ENCODE peak calls at places on chromosomes 16 and 17, in five cellular contexts. O is AG10803, B is PC-3, N is adrenal gland, I is endothelial cell. U is an unnamed sample.

GRCh38 chr16:31090540-31090939 is 1.8 kb upstream of the PRSS53 start:
- DNase-seq in O (peak), B (no peak), N (no peak), I (no peak), U (peak)

GRCh38 chr16:29927523-29927905 is 1.5 kb upstream of the KCTD13 start:
- DNase-seq in O (peak), B (no peak), N (no peak), I (no peak), U (no peak)

GRCh38 chr17:69218986-69219385 is 9.6 kb downstream of the ABCA10 start:
- DNase-seq in O (no peak), B (no peak), N (no peak), I (no peak), U (no peak)

GRCh38 chr16:23640669-23640958 is 496 bp downstream of the PALB2 start:
- DNase-seq in O (peak), B (no peak), N (no peak), I (no peak), U (no peak)

GRCh38 chr16:4660454-4661007 is 32.8 kb upstream of the NUDT16L1 start:
- DNase-seq in O (peak), B (no peak), N (no peak), I (no peak), U (peak)

GRCh38 chr16:88116121-88116900 is 165.1 kb downstream of the BANP start:
- DNase-seq in O (peak), B (peak), N (no peak), I (no peak), U (peak)

GRCh38 chr17:13104576-13104975 is 86.7 kb upstream of the ELAC2 start:
- DNase-seq in O (no peak), B (peak), N (no peak), I (no peak), U (no peak)

GRCh38 chr16:1946495-1947368 is 3.7 kb upstream of the MSRB1 start:
- DNase-seq in O (no peak), B (no peak), N (peak), I (no peak), U (no peak)

GRCh38 chr17:70080541-70081347 is 5.7 kb downstream of the KCNJ16 start:
- DNase-seq in O (peak), B (no peak), N (no peak), I (no peak), U (peak)

GRCh38 chr17:15414502-15415348 is 52.7 kb downstream of the CDRT4 start:
- DNase-seq in O (no peak), B (no peak), N (no peak), I (no peak), U (no peak)

GRCh38 chr17:3695723-3696411 is at the start of gene P2RX5:
- DNase-seq in O (peak), B (peak), N (no peak), I (peak), U (no peak)

GRCh38 chr16:31291376-31291775 is 31.6 kb downstream of the ITGAM start:
- DNase-seq in O (no peak), B (no peak), N (no peak), I (no peak), U (no peak)

GRCh38 chr17:31919802-31920525 is 16.8 kb upstream of the SUZ12 start:
- DNase-seq in O (no peak), B (no peak), N (no peak), I (no peak), U (no peak)

GRCh38 chr17:72031219-72031906 is 89.5 kb upstream of the SOX9 start:
- DNase-seq in O (no peak), B (no peak), N (no peak), I (no peak), U (no peak)

GRCh38 chr16:8708546-8708945 is 34.1 kb downstream of the ABAT start:
- DNase-seq in O (no peak), B (no peak), N (no peak), I (no peak), U (no peak)

GRCh38 chr17:69684251-69684650 is 269.8 kb downstream of the MAP2K6 start:
- DNase-seq in O (no peak), B (no peak), N (no peak), I (no peak), U (no peak)

GRCh38 chr16:76574651-76575050 is 297.4 kb downstream of the CNTNAP4 start:
- DNase-seq in O (no peak), B (peak), N (no peak), I (no peak), U (no peak)

GRCh38 chr16:1159973-1160772 is 7.3 kb downstream of the CACNA1H start:
- DNase-seq in O (no peak), B (peak), N (peak), I (no peak), U (no peak)

GRCh38 chr17:72305964-72306551 is 185.2 kb downstream of the SOX9 start:
- DNase-seq in O (peak), B (no peak), N (no peak), I (no peak), U (no peak)

GRCh38 chr16:3643095-3643730 is 11.3 kb upstream of the DNASE1 start:
- DNase-seq in O (no peak), B (no peak), N (peak), I (no peak), U (no peak)

GRCh38 chr17:44314869-44315661 is 6.7 kb downstream of the RUNDC3A start:
- DNase-seq in O (no peak), B (peak), N (no peak), I (peak), U (no peak)

GRCh38 chr17:10286324-10286723 is 86.5 kb downstream of the MYH13 start:
- DNase-seq in O (no peak), B (no peak), N (no peak), I (peak), U (no peak)

GRCh38 chr17:66567234-66568170 is 265.1 kb downstream of the PRKCA start:
- DNase-seq in O (peak), B (peak), N (peak), I (peak), U (peak)

GRCh38 chr17:37659887-37660286 is 16.6 kb upstream of the DDX52 start:
- DNase-seq in O (no peak), B (no peak), N (no peak), I (no peak), U (no peak)

GRCh38 chr16:24348511-24349290 is 92.6 kb downstream of the CACNG3 start:
- DNase-seq in O (no peak), B (no peak), N (no peak), I (no peak), U (no peak)

GRCh38 chr16:82016268-82016667 is 5.0 kb upstream of the SDR42E1 start:
- DNase-seq in O (peak), B (peak), N (no peak), I (peak), U (peak)
- TF ChIP-seq CTCF in O (peak), B (peak), N (no peak), I (peak), U (peak)

GRCh38 chr17:1055751-1056645 is 59.1 kb downstream of the TIMM22 start:
- DNase-seq in O (peak), B (peak), N (peak), I (peak), U (no peak)
- TF ChIP-seq CTCF in O (peak), B (peak), N (peak), I (peak), U (peak)

GRCh38 chr17:81455387-81455786 is 57.2 kb downstream of the ACTG1 start:
- DNase-seq in O (no peak), B (no peak), N (no peak), I (no peak), U (no peak)
- TF ChIP-seq CTCF in O (no peak), B (no peak), N (no peak), I (no peak), U (no peak)

GRCh38 chr16:68750243-68750642 is 13.2 kb downstream of the CDH1 start:
- DNase-seq in O (no peak), B (no peak), N (no peak), I (no peak), U (no peak)

GRCh38 chr16:68751160-68751559 is 14.1 kb downstream of the CDH1 start:
- DNase-seq in O (no peak), B (no peak), N (no peak), I (no peak), U (no peak)

GRCh38 chr16:68746951-68747350 is 9.9 kb downstream of the CDH1 start:
- DNase-seq in O (no peak), B (peak), N (no peak), I (no peak), U (no peak)

GRCh38 chr16:68752602-68753001 is 15.5 kb downstream of the CDH1 start:
- DNase-seq in O (no peak), B (no peak), N (no peak), I (no peak), U (no peak)

DNA sequence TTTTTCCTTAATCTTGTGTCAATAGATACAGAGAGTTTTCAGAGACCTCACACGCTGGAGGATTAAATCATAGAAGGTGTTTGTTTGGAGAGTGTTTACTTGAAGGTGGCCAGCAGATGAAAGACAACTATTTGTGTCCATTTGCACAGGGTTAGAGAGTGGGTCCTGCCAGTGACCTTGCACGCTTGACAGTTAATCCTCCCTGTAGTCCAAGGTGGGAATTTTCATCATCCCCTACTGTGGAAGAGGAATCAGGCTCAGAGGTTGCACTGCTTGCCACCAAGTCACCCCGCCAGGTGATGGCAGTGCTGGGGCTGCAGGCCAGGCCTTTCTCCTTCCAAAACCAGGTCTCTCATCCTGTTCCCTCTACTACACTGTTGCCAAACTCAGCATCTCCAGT is 12.3 kb downstream of the CDH1 start:
- DNase-seq in O (no peak), B (no peak), N (no peak), I (no peak), U (no peak)
- TF ChIP-seq CTCF in O (no peak), B (peak), N (no peak), I (no peak), U (no peak)

GRCh38 chr17:81120149-81120484 is 45.2 kb upstream of the PVALEF start:
- DNase-seq in O (no peak), B (peak), N (peak), I (no peak), U (no peak)

GRCh38 chr17:81118308-81119221 is 46.7 kb upstream of the PVALEF start:
- DNase-seq in O (no peak), B (no peak), N (no peak), I (no peak), U (no peak)

GRCh38 chr17:81117672-81118198 is 47.6 kb upstream of the PVALEF start:
- DNase-seq in O (no peak), B (no peak), N (no peak), I (no peak), U (no peak)

GRCh38 chr17:81120695-81121621 is 44.3 kb upstream of the PVALEF start:
- DNase-seq in O (no peak), B (no peak), N (no peak), I (no peak), U (no peak)

DNA sequence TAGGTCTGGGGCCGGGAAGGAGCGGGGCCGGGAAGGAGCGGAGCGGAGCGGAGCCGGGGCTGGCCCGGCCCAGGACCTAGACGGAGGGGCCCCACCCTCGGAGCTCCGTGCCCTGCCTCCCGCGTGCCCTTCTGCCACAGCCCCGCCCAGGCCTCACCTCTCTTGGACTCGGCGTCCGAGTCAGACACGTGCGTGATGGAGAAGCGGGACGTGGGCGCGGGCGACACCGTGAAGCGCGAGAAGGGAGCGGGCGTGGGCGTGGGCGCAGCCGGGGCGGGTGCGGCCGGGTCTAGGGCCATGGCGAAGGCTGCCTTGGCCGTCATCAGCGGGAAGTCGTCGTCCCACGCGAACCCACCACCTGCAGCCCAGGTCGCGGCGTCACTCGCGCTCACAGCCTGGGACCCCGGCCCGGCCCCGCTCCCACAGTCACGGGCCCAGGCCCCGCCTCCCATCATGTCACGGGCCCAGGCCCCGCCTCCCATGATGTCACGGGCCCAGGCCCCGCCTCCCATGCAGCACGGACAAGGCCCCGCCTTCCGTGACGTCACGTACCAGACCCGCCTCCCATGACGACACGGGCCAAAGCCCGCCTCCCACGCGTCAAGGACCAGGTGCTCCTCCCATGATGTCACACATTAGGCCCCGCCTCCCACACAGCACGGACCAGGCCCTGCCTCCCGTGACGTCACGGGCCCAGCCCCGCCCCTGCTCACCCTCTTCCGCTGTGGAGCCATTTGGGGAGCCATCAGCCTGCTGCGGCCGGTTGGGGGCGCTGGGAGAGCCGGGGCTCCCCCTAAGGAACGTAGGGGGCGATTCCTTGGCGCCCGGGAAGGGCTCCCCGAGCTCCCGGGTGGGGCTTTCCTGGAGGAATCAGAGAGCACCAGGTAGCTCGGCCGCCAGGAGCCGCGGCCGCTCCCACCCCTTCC is 45.8 kb upstream of the PVALEF start:
- DNase-seq in O (peak), B (peak), N (peak), I (peak), U (peak)
- TF ChIP-seq CTCF in O (no peak), B (peak), N (no peak), I (no peak), U (peak)

GRCh38 chr17:8120520-8121443 is 2.5 kb upstream of the ALOXE3 start:
- DNase-seq in O (peak), B (peak), N (peak), I (peak), U (no peak)
- TF ChIP-seq CTCF in O (peak), B (no peak), N (no peak), I (no peak), U (peak)

DNA sequence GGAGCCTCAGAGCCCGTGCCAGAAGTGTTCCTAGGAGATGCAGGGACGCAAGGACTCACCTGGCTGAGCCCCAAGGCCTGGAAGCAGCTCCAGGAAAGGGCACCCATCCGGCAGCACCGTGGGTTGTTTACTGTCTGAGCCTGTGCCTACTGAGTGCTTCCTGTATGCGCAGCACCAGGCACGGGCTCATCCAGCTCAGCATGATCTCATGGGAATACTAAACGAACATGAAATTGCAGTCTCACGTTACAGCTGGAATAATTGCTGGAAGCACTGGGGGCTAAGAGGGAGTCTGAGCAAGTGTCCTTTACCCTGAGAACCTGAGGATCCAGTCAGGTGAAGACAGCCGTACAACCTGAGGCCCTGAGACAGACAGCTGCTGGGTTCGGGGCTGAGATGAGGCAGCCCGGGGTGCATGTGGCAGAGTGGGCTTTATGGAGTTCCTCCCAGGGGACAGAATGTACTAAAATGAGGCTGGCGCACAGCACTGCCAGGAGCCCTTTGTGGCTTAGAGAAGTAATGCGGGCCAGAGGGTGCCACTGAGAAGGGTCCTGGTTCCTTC is 5.4 kb downstream of the CTRL start:
- DNase-seq in O (no peak), B (peak), N (no peak), I (no peak), U (no peak)
- TF ChIP-seq CTCF in O (no peak), B (no peak), N (no peak), I (no peak), U (peak)

GRCh38 chr16:49352923-49353322 is 20.7 kb upstream of the C16orf78 start:
- DNase-seq in O (peak), B (peak), N (no peak), I (peak), U (no peak)
- TF ChIP-seq CTCF in O (peak), B (peak), N (no peak), I (peak), U (peak)